ENCODE peak calls at places on chromosome 5, in nine cellular contexts. Z is cardiac muscle cell, R is AG04450, T is lower lobe of right lung, W is coronary artery, A is BE2C, B is thoracic aorta, V is HCT116, Q is foreskin fibroblast. N is an unnamed sample.

GRCh38 chr5:53265043-53265442 is 155.5 kb upstream of the MOCS2 start:
- DNase-seq in A (no peak), T (no peak), Q (no peak), R (no peak), B (no peak), W (no peak), V (no peak), Z (no peak), N (no peak)

GRCh38 chr5:14168139-14168792 is 25.1 kb downstream of the TRIO start:
- DNase-seq in T (no peak), B (no peak), Z (no peak), W (no peak), Q (no peak), V (no peak), A (no peak), R (no peak), N (no peak)

GRCh38 chr5:177494356-177495195 is 2.8 kb downstream of the PDLIM7 start:
- DNase-seq in W (peak), B (peak), V (peak), T (peak), Q (peak), A (peak), R (peak), Z (peak), N (peak)

GRCh38 chr5:446864-447263 is 3.9 kb downstream of the EXOC3 start:
- DNase-seq in A (no peak), B (no peak), Q (no peak), W (no peak), T (no peak), V (peak), R (peak), Z (peak), N (no peak)

GRCh38 chr5:159427180-159428012 is 97.1 kb upstream of the IL12B start:
- DNase-seq in T (no peak), Q (no peak), A (no peak), R (no peak), V (no peak), Z (no peak), W (no peak), B (no peak), N (no peak)

GRCh38 chr5:10538103-10538788 is 25.6 kb upstream of the ANKRD33B start:
- DNase-seq in Q (no peak), B (no peak), Z (no peak), T (no peak), A (no peak), V (no peak), R (no peak), W (no peak), N (no peak)

GRCh38 chr5:77076961-77077820 is 9.9 kb downstream of the ZBED3 start:
- DNase-seq in V (no peak), R (peak), Z (peak), W (no peak), T (peak), A (peak), Q (peak), B (no peak), N (no peak)

GRCh38 chr5:147675168-147675567 is 107.4 kb downstream of the JAKMIP2 start:
- DNase-seq in Q (no peak), B (no peak), T (no peak), W (no peak), V (no peak), Z (no peak), A (no peak), R (no peak), N (no peak)

GRCh38 chr5:170092702-170093101 is 13.0 kb upstream of the FOXI1 start:
- DNase-seq in Q (no peak), W (no peak), B (no peak), Z (no peak), V (no peak), R (no peak), T (no peak), A (no peak), N (no peak)

GRCh38 chr5:170494036-170494435 is 9.8 kb upstream of the KCNIP1 start:
- DNase-seq in Z (no peak), V (no peak), B (no peak), R (no peak), Q (no peak), T (no peak), W (no peak), A (no peak), N (no peak)

GRCh38 chr5:158514353-158514960 is 585.3 kb downstream of the EBF1 start:
- DNase-seq in W (no peak), A (no peak), T (no peak), R (no peak), Z (no peak), V (no peak), Q (peak), B (no peak), N (peak)

GRCh38 chr5:78720997-78721396 is 72.4 kb upstream of the LHFPL2 start:
- DNase-seq in W (no peak), R (no peak), A (no peak), Z (no peak), B (no peak), T (no peak), V (no peak), Q (no peak), N (no peak)

GRCh38 chr5:112703866-112704820 is 33.5 kb upstream of the APC start:
- DNase-seq in Q (no peak), W (no peak), R (no peak), V (no peak), A (no peak), B (no peak), T (no peak), Z (no peak), N (no peak)

GRCh38 chr5:21665525-21665924 is 1187.6 kb downstream of the CDH12 start:
- DNase-seq in B (no peak), Q (no peak), T (no peak), R (no peak), W (no peak), A (no peak), V (no peak), Z (no peak), N (no peak)

GRCh38 chr5:41789434-41789833 is 80.8 kb downstream of the OXCT1 start:
- DNase-seq in Q (no peak), T (no peak), V (no peak), A (no peak), R (no peak), W (no peak), Z (no peak), B (no peak), N (no peak)

GRCh38 chr5:90557871-90558270 is 726 bp upstream of the ADGRV1 start:
- DNase-seq in R (no peak), W (no peak), V (no peak), Z (no peak), Q (no peak), B (no peak), A (no peak), T (no peak), N (no peak)
- H3K4me3 ChIP-seq in R (no peak), W (peak), V (peak), Z (peak), Q (no peak), B (peak), A (no peak), T (peak), N (no peak)

DNA sequence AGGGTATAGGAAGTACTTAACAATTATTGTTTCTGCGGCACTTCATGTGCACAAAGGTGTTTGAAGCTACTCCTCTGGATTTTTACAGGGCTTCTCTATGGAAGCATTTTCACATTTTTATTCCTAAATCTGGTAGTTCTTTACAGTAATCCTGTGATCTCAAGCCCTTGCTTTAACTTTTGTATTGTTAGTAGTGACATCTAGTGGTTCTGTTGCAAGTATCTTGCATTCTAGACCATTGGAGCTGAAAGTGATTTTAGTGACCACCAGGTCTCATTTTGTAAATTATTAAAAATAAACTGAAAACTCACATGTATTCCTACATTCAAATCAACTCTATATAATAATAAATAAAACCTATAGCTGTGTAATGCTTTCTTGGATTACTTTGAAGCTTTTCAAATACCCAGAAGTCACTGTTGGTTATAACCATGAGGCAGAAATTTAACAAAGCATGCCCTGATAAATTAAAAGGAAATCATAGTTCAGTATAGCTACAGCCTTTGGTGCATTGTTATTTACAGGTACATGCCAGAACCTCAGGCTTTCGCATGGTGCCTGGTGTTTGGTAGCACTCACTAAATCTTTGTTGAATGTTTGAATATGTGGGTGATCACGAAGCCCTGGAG is 18.9 kb downstream of the RPS23 start:
- DNase-seq in T (no peak), R (peak), W (no peak), Q (peak), B (no peak), Z (peak), A (no peak), V (peak), N (no peak)
- TF ChIP-seq CTCF in T (peak), R (peak), W (no peak), Q (peak), B (peak), Z (peak), A (peak), V (peak), N (peak)

GRCh38 chr5:59037041-59037440 is 454.2 kb downstream of the RAB3C start:
- DNase-seq in Z (no peak), R (no peak), W (no peak), B (no peak), A (no peak), Q (no peak), T (no peak), V (no peak), N (no peak)
- H3K4me3 ChIP-seq in Z (no peak), R (peak), W (peak), B (peak), A (peak), Q (no peak), T (peak), V (no peak), N (peak)

GRCh38 chr5:151150484-151151262 is 6.9 kb downstream of the ANXA6 start:
- DNase-seq in A (no peak), B (no peak), R (no peak), T (peak), Z (peak), W (no peak), V (no peak), Q (peak), N (no peak)
- TF ChIP-seq CTCF in A (no peak), B (no peak), R (no peak), T (no peak), Z (no peak), W (no peak), V (no peak), Q (no peak), N (no peak)

GRCh38 chr5:173324115-173325001 is 3.9 kb downstream of the STC2 start:
- DNase-seq in T (peak), V (no peak), A (peak), B (no peak), Z (no peak), W (no peak), Q (peak), R (peak), N (peak)
- H3K4me3 ChIP-seq in T (peak), V (no peak), A (peak), B (peak), Z (no peak), W (peak), Q (peak), R (peak), N (peak)

GRCh38 chr5:85077581-85077980 is 692.9 kb upstream of the EDIL3 start:
- DNase-seq in W (no peak), R (no peak), Q (no peak), A (no peak), Z (no peak), V (no peak), T (no peak), B (no peak), N (no peak)
- TF ChIP-seq CTCF in W (no peak), R (no peak), Q (no peak), A (peak), Z (no peak), V (no peak), T (no peak), B (no peak), N (no peak)

GRCh38 chr5:173572431-173573125 is 43.9 kb downstream of the BOD1 start:
- DNase-seq in V (no peak), Q (no peak), W (no peak), T (no peak), A (no peak), B (no peak), Z (no peak), R (no peak), N (no peak)
- H3K4me3 ChIP-seq in V (peak), Q (peak), W (peak), T (no peak), A (no peak), B (peak), Z (no peak), R (no peak), N (no peak)

GRCh38 chr5:96823060-96823459 is 15.3 kb upstream of the ERAP1 start:
- DNase-seq in B (no peak), W (no peak), A (no peak), T (no peak), V (no peak), Q (no peak), R (no peak), Z (no peak), N (no peak)
- TF ChIP-seq CTCF in B (no peak), W (no peak), A (peak), T (peak), V (no peak), Q (no peak), R (no peak), Z (no peak), N (no peak)

N was measured in HFF-Myc.